ENCODE peak calls at places on chromosomes 12 and 14, in ten cellular contexts. M is NCI-H1436; X is activated naive CD8-positive, alpha-beta T cell treated with anti-CD3 and anti-CD28 coated beads, Interleukin-2, amount 50 U/mL, for 24 hours; B is WTC11; R is skeletal muscle cell; O is activated T-cell treated with anti-CD3 and anti-CD28 coated beads, Interleukin-2, amount 50 U/mL, for 72 hours; N is RPMI7951; K is left lobe of liver; E is HEK293T; F is NCI-H2107. H is an unnamed sample.

GRCh38 chr14:90523544-90523943 is 126.7 kb downstream of the CALM1 start:
- DNase-seq in M (no peak), K (no peak), E (no peak), X (no peak), R (no peak), F (no peak), B (no peak), N (peak; percentile 30), O (no peak), H (peak; percentile 67)

GRCh38 chr12:72869025-72869424 is 596.9 kb downstream of the TRHDE start:
- DNase-seq in X (no peak), E (no peak), K (no peak), O (no peak), F (no peak), B (no peak), R (no peak), N (no peak), M (no peak), H (no peak)

GRCh38 chr14:104665663-104666522 is 23.5 kb upstream of the INF2 start:
- DNase-seq in O (peak; percentile 44), K (no peak), E (no peak), N (peak; percentile 43), M (no peak), F (no peak), R (no peak), X (peak; percentile 56), B (no peak), H (no peak)

GRCh38 chr14:72471346-72471745 is 422.6 kb downstream of the DPF3 start:
- DNase-seq in F (no peak), O (no peak), K (no peak), E (no peak), B (no peak), R (no peak), X (no peak), N (peak; percentile 71), M (no peak), H (no peak)

GRCh38 chr12:59780605-59781135 is 184.8 kb downstream of the SLC16A7 start:
- DNase-seq in N (peak; percentile 47), R (peak; percentile 29), E (no peak), B (no peak), X (no peak), O (no peak), F (no peak), K (no peak), M (peak; percentile 0), H (peak; percentile 72)

GRCh38 chr12:54431911-54432814 is 13.1 kb upstream of the ITGA5 start:
- DNase-seq in R (peak; percentile 89), K (peak; percentile 67), E (no peak), F (no peak), O (no peak), M (no peak), N (peak; percentile 88), X (peak; percentile 53), B (peak; percentile 60), H (peak; percentile 71)

GRCh38 chr12:70908978-70909377 is 11.6 kb downstream of the PTPRR start:
- DNase-seq in R (no peak), O (no peak), K (no peak), X (no peak), N (no peak), M (no peak), E (no peak), F (no peak), B (no peak), H (no peak)

GRCh38 chr14:63287661-63288483 is 30.9 kb downstream of the GPHB5 start:
- DNase-seq in F (no peak), E (no peak), R (no peak), M (no peak), N (no peak), K (no peak), X (no peak), O (no peak), B (peak; percentile 15), H (no peak)

GRCh38 chr14:75372260-75372659 is 55.6 kb upstream of the JDP2 start:
- DNase-seq in K (peak; percentile 33), M (no peak), N (peak; percentile 17), E (no peak), R (peak; percentile 3), X (no peak), B (no peak), F (no peak), O (no peak), H (no peak)

GRCh38 chr12:45727994-45728624 is 1.4 kb upstream of the ARID2 start:
- DNase-seq in M (no peak), B (no peak), N (no peak), F (no peak), R (no peak), K (no peak), X (no peak), E (no peak), O (no peak), H (peak; percentile 25)

GRCh38 chr12:127284870-127285431 is 982.0 kb upstream of the TMEM132C start:
- DNase-seq in B (no peak), E (no peak), X (no peak), R (peak; percentile 99), M (no peak), N (peak; percentile 74), K (no peak), O (peak; percentile 29), F (no peak), H (peak; percentile 90)

GRCh38 chr12:530308-530707 is 70.6 kb downstream of the B4GALNT3 start:
- DNase-seq in K (no peak), E (no peak), F (no peak), B (no peak), M (no peak), R (no peak), X (no peak), N (peak; percentile 76), O (no peak), H (peak; percentile 75)

GRCh38 chr12:2775431-2775830 is 19.3 kb upstream of the FKBP4 start:
- DNase-seq in N (no peak), E (no peak), M (no peak), K (no peak), X (no peak), B (no peak), F (no peak), R (no peak), O (no peak), H (no peak)

GRCh38 chr12:57381693-57382220 is 49.1 kb downstream of the R3HDM2 start:
- DNase-seq in N (no peak), K (no peak), E (no peak), B (no peak), O (no peak), M (no peak), F (no peak), X (no peak), R (no peak), H (no peak)

GRCh38 chr12:120677765-120678473 is 9.0 kb upstream of the MLEC start:
- DNase-seq in K (no peak), B (no peak), N (peak; percentile 63), F (no peak), R (no peak), E (no peak), O (peak; percentile 33), M (no peak), X (peak; percentile 30), H (no peak)

GRCh38 chr12:52629251-52630103 is 11.1 kb upstream of the KRT73 start:
- DNase-seq in O (no peak), B (no peak), R (no peak), X (no peak), M (no peak), F (no peak), K (peak; percentile 35), N (no peak), E (no peak), H (no peak)

GRCh38 chr14:86708846-86709339 is 1178.9 kb downstream of the FLRT2 start:
- DNase-seq in M (no peak), N (no peak), R (no peak), X (no peak), O (no peak), K (no peak), B (no peak), F (no peak), E (no peak), H (peak; percentile 60)

GRCh38 chr12:109720152-109720855 is 6.7 kb downstream of the FAM222A start:
- DNase-seq in O (no peak), K (peak; percentile 63), X (no peak), E (no peak), R (no peak), F (no peak), M (no peak), N (no peak), B (no peak), H (peak; percentile 51)

GRCh38 chr12:58301337-58302122 is 360.2 kb downstream of the ATP23 start:
- DNase-seq in M (no peak), O (no peak), E (no peak), N (no peak), K (no peak), R (no peak), X (no peak), B (no peak), F (no peak), H (no peak)

GRCh38 chr12:111598637-111599458 is at the start of gene ATXN2:
- DNase-seq in M (peak; percentile 61), F (peak; percentile 89), O (no peak), B (peak; percentile 54), X (peak; percentile 71), R (peak; percentile 16), N (peak; percentile 69), E (peak; percentile 76), K (no peak), H (no peak)